ENCODE peak calls at places on chromosomes 4 and X, in five cellular contexts. B is stomach, C is neural crest cell, P is HCEC 1CT, Y is COR-L47. U is an unnamed sample.

GRCh38 chr4:22539251-22539650 is 23.4 kb upstream of the ADGRA3 start:
- DNase-seq in B (no peak), C (no peak), P (no peak), Y (no peak), U (no peak)

GRCh38 chrX:39261446-39262147 is 460.3 kb downstream of the MID1IP1 start:
- DNase-seq in B (no peak), C (peak; percentile 1), P (peak; percentile 8), Y (peak; percentile 0), U (peak; percentile 33)

GRCh38 chrX:105314468-105314867 is 94.0 kb upstream of the TEX13A start:
- DNase-seq in B (no peak), C (no peak), P (peak; percentile 83), Y (no peak), U (no peak)

GRCh38 chrX:17046478-17047097 is 100.1 kb downstream of the REPS2 start:
- DNase-seq in B (peak; percentile 73), C (peak; percentile 60), P (peak; percentile 52), Y (peak; percentile 73), U (peak; percentile 32)

GRCh38 chr4:7842384-7843279 is 97.0 kb downstream of the AFAP1 start:
- DNase-seq in B (no peak), C (no peak), P (peak; percentile 95), Y (no peak), U (no peak)

GRCh38 chr4:94352996-94353395 is 10.4 kb upstream of the HPGDS start:
- DNase-seq in B (no peak), C (no peak), P (no peak), Y (no peak), U (no peak)

GRCh38 chrX:2848806-2849420 is 20.2 kb downstream of the GYG2 start:
- DNase-seq in B (no peak), C (no peak), P (peak; percentile 37), Y (no peak), U (no peak)

GRCh38 chr4:70670332-70671014 is 4.2 kb upstream of the JCHAIN start:
- DNase-seq in B (no peak), C (no peak), P (peak; percentile 54), Y (no peak), U (no peak)

GRCh38 chr4:169485084-169485483 is 127.3 kb downstream of the NEK1 start:
- DNase-seq in B (no peak), C (no peak), P (peak; percentile 35), Y (no peak), U (no peak)

GRCh38 chrX:123454712-123455431 is 270.8 kb downstream of the GRIA3 start:
- DNase-seq in B (no peak), C (no peak), P (no peak), Y (no peak), U (no peak)

GRCh38 chr4:156137971-156138581 is 184.4 kb upstream of the CTSO start:
- DNase-seq in B (no peak), C (no peak), P (no peak), Y (peak; percentile 93), U (no peak)

GRCh38 chr4:188015025-188015778 is 19.6 kb downstream of the ZFP42 start:
- DNase-seq in B (no peak), C (no peak), P (peak; percentile 5), Y (no peak), U (no peak)

GRCh38 chrX:70133303-70134115 is at the start of gene IGBP1:
- DNase-seq in B (peak; percentile 75), C (peak; percentile 73), P (peak; percentile 80), Y (peak; percentile 76), U (peak; percentile 85)

GRCh38 chr4:533318-534100 is 34.5 kb downstream of the PIGG start:
- DNase-seq in B (no peak), C (no peak), P (no peak), Y (no peak), U (no peak)

GRCh38 chr4:73606465-73606974 is 13.7 kb downstream of the RASSF6 start:
- DNase-seq in B (no peak), C (no peak), P (no peak), Y (peak; percentile 65), U (no peak)

GRCh38 chr4:135050086-135050717 is 848.6 kb upstream of the PABPC4L start:
- DNase-seq in B (no peak), C (no peak), P (no peak), Y (no peak), U (no peak)

GRCh38 chr4:165016971-165017370 is 14.8 kb upstream of the TRIM60 start:
- DNase-seq in B (no peak), C (no peak), P (peak; percentile 2), Y (no peak), U (no peak)

GRCh38 chr4:87679449-87680169 is 29.5 kb downstream of the DMP1 start:
- DNase-seq in B (no peak), C (peak; percentile 69), P (peak; percentile 5), Y (peak; percentile 33), U (peak; percentile 27)

GRCh38 chrX:13432776-13433605 is 113.1 kb upstream of the ATXN3L start:
- DNase-seq in B (no peak), C (no peak), P (peak; percentile 78), Y (no peak), U (no peak)

GRCh38 chrX:39304746-39305145 is 503.5 kb downstream of the MID1IP1 start:
- DNase-seq in B (no peak), C (no peak), P (no peak), Y (no peak), U (no peak)

GRCh38 chr4:76459291-76459723 is 24.3 kb downstream of the SHROOM3 start:
- DNase-seq in B (no peak), C (peak; percentile 37), P (no peak), Y (no peak), U (no peak)

GRCh38 chr4:125741825-125742452 is 427.2 kb downstream of the FAT4 start:
- DNase-seq in B (no peak), C (no peak), P (peak; percentile 50), Y (peak; percentile 27), U (no peak)

GRCh38 chrX:31435592-31435991 is 363.8 kb upstream of the FTHL17 start:
- DNase-seq in B (no peak), C (peak; percentile 58), P (no peak), Y (no peak), U (peak; percentile 70)

GRCh38 chrX:38006283-38006682 is at the start of gene SYTL5:
- DNase-seq in B (no peak), C (no peak), P (no peak), Y (no peak), U (peak; percentile 34)

GRCh38 chr4:157217708-157218107 is 2.8 kb upstream of the GRIA2 start:
- DNase-seq in B (no peak), C (no peak), P (peak; percentile 5), Y (peak; percentile 32), U (no peak)

GRCh38 chrX:1443496-1444075 is 9.1 kb downstream of the ASMTL start:
- DNase-seq in B (no peak), C (no peak), P (no peak), Y (no peak), U (no peak)

GRCh38 chrX:76126851-76127250 is 46.0 kb upstream of the PBDC1 start:
- DNase-seq in B (no peak), C (no peak), P (no peak), Y (no peak), U (no peak)

GRCh38 chr4:100649478-100649877 is 131.7 kb upstream of the EMCN start:
- DNase-seq in B (no peak), C (no peak), P (no peak), Y (no peak), U (no peak)

GRCh38 chrX:21843179-21843578 is 3.8 kb downstream of the MBTPS2 start:
- DNase-seq in B (no peak), C (no peak), P (no peak), Y (no peak), U (no peak)

GRCh38 chr4:3249681-3250437 is 900 bp downstream of the MSANTD1 start:
- DNase-seq in B (no peak), C (no peak), P (no peak), Y (no peak), U (no peak)

GRCh38 chrX:139844163-139844562 is 88.7 kb downstream of the ATP11C start:
- DNase-seq in B (no peak), C (no peak), P (no peak), Y (no peak), U (peak; percentile 21)

GRCh38 chr4:165301833-165302232 is 25.6 kb upstream of the MSMO1 start:
- DNase-seq in B (no peak), C (no peak), P (peak; percentile 7), Y (no peak), U (no peak)

GRCh38 chr4:166458756-166459155 is 585.7 kb downstream of the TLL1 start:
- DNase-seq in B (no peak), C (no peak), P (no peak), Y (no peak), U (no peak)